ENCODE peak calls at places on chromosomes 13 and 19, in five cellular contexts. M is A549, T is spleen, K is endodermal cell, U is left ventricle myocardium inferior. I is an unnamed sample.

GRCh38 chr13:112210401-112210800 is 143.5 kb downstream of the SOX1 start:
- DNase-seq in U (no peak), M (no peak), T (no peak), K (peak; percentile 80), I (no peak)

GRCh38 chr13:79018166-79018565 is 359.2 kb upstream of the OBI1 start:
- DNase-seq in K (no peak), T (no peak), M (no peak), U (no peak), I (no peak)

GRCh38 chr19:16447015-16447384 is 24.8 kb downstream of the EPS15L1 start:
- DNase-seq in K (no peak), U (peak; percentile 82), M (no peak), T (peak; percentile 94), I (peak; percentile 24)

GRCh38 chr19:16527971-16528521 is 14.2 kb downstream of the CHERP start:
- DNase-seq in T (no peak), U (no peak), M (no peak), K (peak; percentile 85), I (peak; percentile 55)

GRCh38 chr13:99614465-99614885 is 113.2 kb downstream of the TM9SF2 start:
- DNase-seq in T (no peak), U (no peak), M (peak; percentile 50), K (peak; percentile 75), I (peak; percentile 80)

GRCh38 chr13:27533155-27533643 is 82.8 kb upstream of the MTIF3 start:
- DNase-seq in U (peak; percentile 84), K (peak; percentile 96), T (peak; percentile 94), M (peak; percentile 41), I (peak; percentile 96)

GRCh38 chr19:4044927-4045557 is 21.7 kb downstream of the ZBTB7A start:
- DNase-seq in T (no peak), M (no peak), K (peak; percentile 48), U (no peak), I (peak; percentile 47)

GRCh38 chr13:100537951-100538462 is 50.6 kb downstream of the GGACT start:
- DNase-seq in T (no peak), K (no peak), M (no peak), U (no peak), I (peak; percentile 70)

GRCh38 chr13:32905063-32905863 is 111.0 kb upstream of the KL start:
- DNase-seq in U (no peak), M (no peak), K (no peak), T (no peak), I (no peak)

GRCh38 chr19:45408121-45408520 is 1.7 kb downstream of the POLR1G start:
- DNase-seq in U (no peak), K (no peak), T (no peak), M (no peak), I (no peak)
- H3K4me3 ChIP-seq in U (no peak overlapping the region), K (no peak overlapping the region), T (no peak overlapping the region), M (no peak overlapping the region), I (no peak overlapping the region)

GRCh38 chr19:44753619-44753931 is 5.1 kb downstream of the BCL3 start:
- DNase-seq in U (no peak), M (no peak), K (no peak), T (no peak), I (no peak)
- H3K4me3 ChIP-seq in U (peak overlapping the region; percentile 73), M (peak overlapping the region; percentile 95), K (peak overlapping the region; percentile 71), T (peak overlapping the region; percentile 48), I (peak overlapping the region; percentile 65)

DNA sequence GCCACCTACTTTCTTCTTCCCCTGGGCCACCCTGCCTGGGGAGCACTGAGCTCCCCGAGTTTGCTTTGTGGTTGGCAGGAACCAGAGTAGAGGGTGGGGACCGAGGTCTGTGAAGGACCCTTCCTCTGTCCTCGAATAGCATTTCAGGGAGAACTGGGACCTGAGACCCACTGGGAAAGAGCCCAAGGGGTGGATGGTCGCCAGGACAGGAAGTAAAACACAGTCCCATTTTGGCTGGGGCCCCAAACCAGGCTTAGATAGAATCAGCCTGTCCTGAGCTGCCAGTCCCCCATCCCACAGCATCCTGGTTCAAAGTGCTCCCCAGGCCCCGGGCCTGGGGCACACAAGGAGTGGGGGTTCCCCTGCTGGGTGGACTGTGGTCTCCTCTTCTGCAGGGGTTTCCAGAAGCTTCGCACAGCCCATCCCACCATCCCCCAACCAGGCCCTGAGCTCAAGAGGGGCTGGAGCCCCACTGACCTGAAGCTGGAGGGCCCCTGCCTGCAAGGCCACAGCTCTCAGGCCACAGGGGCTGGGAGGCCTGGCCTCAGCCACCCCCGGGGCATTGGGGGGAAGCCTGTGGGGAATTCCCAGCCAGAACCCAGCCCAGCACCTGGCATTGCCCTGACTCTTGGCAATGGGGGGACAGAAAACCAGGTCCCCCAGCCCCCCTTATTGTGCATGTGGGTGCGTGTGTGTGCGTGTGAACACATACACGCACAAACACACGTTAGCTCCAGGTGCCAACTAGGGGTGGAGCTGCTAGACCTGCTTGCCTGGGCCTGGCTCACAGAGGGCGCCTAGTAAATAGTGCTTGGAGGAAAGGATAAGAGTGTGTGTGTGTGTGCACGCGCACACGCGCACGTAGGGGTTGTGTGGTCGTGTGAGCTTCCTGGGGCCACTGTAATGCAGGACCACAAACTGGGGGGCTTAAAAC is 994 bp upstream of the MKNK2 start:
- DNase-seq in T (peak; percentile 85), M (no peak), U (peak; percentile 72), K (no peak), I (no peak)
- H3K4me3 ChIP-seq in T (peak overlapping the region; percentile 96), M (peak overlapping the region; percentile 99), U (peak overlapping the region; percentile 96), K (peak overlapping the region; percentile 65), I (peak overlapping the region; percentile 40)

GRCh38 chr13:37288057-37288720 is 182.7 kb upstream of the CSNK1A1L start:
- DNase-seq in U (no peak), T (no peak), M (no peak), K (no peak), I (no peak)
- H3K4me3 ChIP-seq in U (no peak overlapping the region), T (no peak overlapping the region), M (no peak overlapping the region), K (no peak overlapping the region), I (no peak overlapping the region)

GRCh38 chr19:30083701-30084156 is 141.7 kb downstream of the URI1 start:
- DNase-seq in T (peak; percentile 11), U (no peak), K (no peak), M (no peak), I (no peak)

GRCh38 chr19:30082611-30083010 is 140.6 kb downstream of the URI1 start:
- DNase-seq in U (no peak), M (no peak), T (peak; percentile 46), K (no peak), I (no peak)

GRCh38 chr19:30082168-30082567 is 140.1 kb downstream of the URI1 start:
- DNase-seq in U (no peak), M (no peak), K (no peak), T (no peak), I (no peak)

GRCh38 chr19:30084390-30084819 is 142.4 kb downstream of the URI1 start:
- DNase-seq in K (no peak), U (no peak), T (peak; percentile 40), M (no peak), I (no peak)

GRCh38 chr19:30083125-30083681 is 141.2 kb downstream of the URI1 start:
- DNase-seq in K (no peak), M (no peak), T (peak; percentile 56), U (no peak), I (no peak)
- H3K4me3 ChIP-seq in K (no peak overlapping the region), M (no peak overlapping the region), T (no peak overlapping the region), U (no peak overlapping the region), I (no peak overlapping the region)

DNA sequence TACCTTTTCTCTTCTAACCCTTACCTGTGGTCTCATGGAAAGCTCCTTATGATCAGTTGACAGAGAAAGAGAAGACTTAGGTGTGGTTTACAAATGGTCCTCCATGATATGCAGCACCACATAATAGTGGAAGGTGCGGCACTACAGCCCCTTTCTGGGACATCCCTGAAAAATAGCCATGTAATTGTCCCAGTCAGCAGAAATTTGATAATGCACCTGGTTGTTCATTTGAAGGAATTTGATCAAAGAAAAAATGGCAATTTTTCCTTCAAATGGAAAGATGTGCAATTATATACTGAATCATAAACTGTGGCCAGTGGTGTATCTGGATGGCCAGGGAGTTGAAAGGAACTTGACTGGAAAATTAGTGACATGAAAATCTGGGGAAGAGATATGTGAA is 293.6 kb upstream of the PCDH20 start:
- DNase-seq in M (no peak), K (no peak), U (no peak), T (no peak), I (no peak)
- H3K4me3 ChIP-seq in M (no peak overlapping the region), K (no peak overlapping the region), U (no peak overlapping the region), T (no peak overlapping the region), I (no peak overlapping the region)

DNA sequence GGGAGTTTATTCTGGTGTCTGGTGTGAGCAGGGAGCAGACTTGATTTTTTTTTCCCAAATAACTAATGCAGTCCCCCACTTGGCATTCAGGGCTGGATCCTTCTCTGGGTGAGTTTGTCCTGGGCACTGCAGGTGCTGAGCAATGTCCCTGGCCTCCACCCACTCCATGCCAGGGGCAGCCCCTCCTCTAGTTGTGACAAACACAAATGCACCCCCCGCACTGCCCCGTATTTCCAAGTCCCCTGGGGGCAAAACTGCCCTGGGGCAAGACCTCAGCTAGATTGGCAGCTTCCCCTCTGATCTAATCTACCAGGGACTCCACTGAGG is 6.4 kb downstream of the MOB3A start:
- DNase-seq in M (no peak), T (no peak), U (no peak), K (no peak), I (no peak)
- H3K4me3 ChIP-seq in M (no peak overlapping the region), T (peak overlapping the region; percentile 23), U (peak overlapping the region; percentile 28), K (no peak overlapping the region), I (no peak overlapping the region)

DNA sequence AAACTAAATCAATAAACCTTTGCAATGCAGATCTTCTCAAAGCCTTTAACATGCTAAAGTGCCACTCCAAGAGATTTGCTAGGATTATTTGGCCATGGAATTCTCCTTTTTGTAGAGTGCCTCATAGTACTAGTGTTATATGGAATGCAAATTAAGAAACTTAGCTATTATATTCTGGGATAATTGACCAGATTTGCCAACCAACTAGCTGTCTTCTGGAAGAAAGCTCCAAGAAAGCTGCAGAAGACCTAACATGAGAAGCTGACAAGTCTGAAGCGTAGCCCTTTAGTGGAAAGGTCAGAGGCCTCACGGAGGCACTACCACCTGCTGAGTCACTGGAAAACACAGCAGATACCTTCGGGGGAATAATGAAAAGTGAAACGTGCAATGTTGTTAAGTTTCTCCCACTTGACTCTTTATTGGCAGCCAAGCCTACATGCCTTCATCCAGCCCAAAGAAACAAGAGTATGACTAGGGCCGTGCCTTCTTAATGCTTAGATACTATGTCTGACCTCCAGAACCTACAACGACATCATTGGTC is 29.8 kb upstream of the KATNAL1 start:
- DNase-seq in K (no peak), T (no peak), M (no peak), U (no peak), I (no peak)
- H3K4me3 ChIP-seq in K (no peak overlapping the region), T (no peak overlapping the region), M (no peak overlapping the region), U (no peak overlapping the region), I (no peak overlapping the region)